ENCODE peak calls at places on chromosomes 13 and 19, in four cellular contexts. One of them, this sample, is unnamed.

GRCh38 chr13:20351279-20352022 is 119.3 kb upstream of the GJB6 start:
- DNase-seq in cardiac fibroblast: peak; percentile 55
- DNase-seq in stimulated activated naive CD4-positive, alpha-beta T cell: no peak
- DNase-seq in DND-41: no peak
- DNase-seq in this sample: no peak

GRCh38 chr13:49220035-49220855 is at the start of gene MLNR:
- DNase-seq in cardiac fibroblast: peak; percentile 32
- DNase-seq in stimulated activated naive CD4-positive, alpha-beta T cell: peak; percentile 9
- DNase-seq in DND-41: no peak
- DNase-seq in this sample: peak; percentile 31

GRCh38 chr19:18701250-18701608 is 17.7 kb downstream of the CRTC1 start:
- DNase-seq in cardiac fibroblast: no peak
- DNase-seq in stimulated activated naive CD4-positive, alpha-beta T cell: no peak
- DNase-seq in DND-41: no peak
- DNase-seq in this sample: no peak

GRCh38 chr19:5080030-5080644 is 111.2 kb downstream of the KDM4B start:
- DNase-seq in cardiac fibroblast: no peak
- DNase-seq in stimulated activated naive CD4-positive, alpha-beta T cell: no peak
- DNase-seq in DND-41: no peak
- DNase-seq in this sample: no peak

GRCh38 chr19:17867087-17867486 is 4.7 kb upstream of the SLC5A5 start:
- DNase-seq in cardiac fibroblast: no peak
- DNase-seq in stimulated activated naive CD4-positive, alpha-beta T cell: no peak
- DNase-seq in DND-41: no peak
- DNase-seq in this sample: no peak

GRCh38 chr19:8387688-8388611 is 2.2 kb upstream of the RAB11B start:
- DNase-seq in cardiac fibroblast: no peak
- DNase-seq in stimulated activated naive CD4-positive, alpha-beta T cell: no peak
- DNase-seq in DND-41: no peak
- DNase-seq in this sample: no peak

GRCh38 chr19:51771369-51771768 is 10.4 kb downstream of the FPR2 start:
- DNase-seq in cardiac fibroblast: peak; percentile 36
- DNase-seq in stimulated activated naive CD4-positive, alpha-beta T cell: no peak
- DNase-seq in DND-41: no peak
- DNase-seq in this sample: no peak

GRCh38 chr13:75790198-75790970 is 154.3 kb downstream of the LMO7 start:
- DNase-seq in cardiac fibroblast: no peak
- DNase-seq in stimulated activated naive CD4-positive, alpha-beta T cell: no peak
- DNase-seq in DND-41: no peak
- DNase-seq in this sample: no peak

GRCh38 chr13:53920916-53921315 is 892.3 kb downstream of the OLFM4 start:
- DNase-seq in cardiac fibroblast: no peak
- DNase-seq in stimulated activated naive CD4-positive, alpha-beta T cell: no peak
- DNase-seq in DND-41: no peak
- DNase-seq in this sample: no peak

This sample was measured in central memory CD4-positive, alpha-beta T cell.